ENCODE peak calls at places on chromosomes 2 and 18, in four cellular contexts. F is fibroblast of lung, K is uterus, T is H1. S is an unnamed sample.

GRCh38 chr2:25566694-25567093 is 106.7 kb downstream of the DTNB start:
- DNase-seq in F (peak; percentile 59), K (no peak), T (no peak), S (no peak)

GRCh38 chr2:71524476-71524875 is 71.1 kb downstream of the DYSF start:
- DNase-seq in K (no peak), T (no peak), F (no peak), S (no peak)

GRCh38 chr18:22084547-22084946 is 84.8 kb upstream of the GATA6 start:
- DNase-seq in K (no peak), T (no peak), F (peak; percentile 26), S (no peak)

GRCh38 chr18:46152436-46152807 is 48.2 kb downstream of the HAUS1 start:
- DNase-seq in F (peak; percentile 87), K (no peak), T (no peak), S (no peak)

GRCh38 chr2:164735309-164735919 is 106.2 kb downstream of the COBLL1 start:
- DNase-seq in K (no peak), T (no peak), F (peak; percentile 78), S (no peak)

GRCh38 chr18:72985686-72986085 is 117.9 kb upstream of the NETO1 start:
- DNase-seq in F (peak; percentile 37), K (no peak), T (no peak), S (no peak)

GRCh38 chr2:136765256-136765735 is at the start of gene THSD7B:
- DNase-seq in K (no peak), T (no peak), F (no peak), S (no peak)

GRCh38 chr18:62757399-62758010 is 42.2 kb downstream of the PHLPP1 start:
- DNase-seq in F (no peak), K (no peak), T (no peak), S (no peak)

GRCh38 chr2:185179783-185180182 is 558.8 kb upstream of the FSIP2 start:
- DNase-seq in K (no peak), T (no peak), F (no peak), S (no peak)

GRCh38 chr18:62287753-62288668 is 37.1 kb upstream of the TNFRSF11A start:
- DNase-seq in F (no peak), K (no peak), T (no peak), S (no peak)

GRCh38 chr2:112031473-112031872 is 23.6 kb upstream of the TMEM87B start:
- DNase-seq in T (no peak), K (peak; percentile 35), F (peak; percentile 29), S (no peak)

GRCh38 chr2:15909157-15909556 is 31.2 kb upstream of the MYCN start:
- DNase-seq in T (no peak), K (no peak), F (no peak), S (no peak)

GRCh38 chr2:161004379-161004778 is 155.8 kb upstream of the TANK start:
- DNase-seq in F (peak; percentile 8), T (no peak), K (no peak), S (no peak)

GRCh38 chr18:73962251-73962650 is 185.4 kb downstream of the FBXO15 start:
- DNase-seq in K (no peak), T (no peak), F (peak; percentile 83), S (no peak)

GRCh38 chr18:57909620-57910019 is 106.5 kb upstream of the ATP8B1 start:
- DNase-seq in K (no peak), F (peak; percentile 68), T (no peak), S (no peak)

GRCh38 chr2:154616659-154617058 is 81.8 kb upstream of the KCNJ3 start:
- DNase-seq in T (no peak), K (no peak), F (no peak), S (no peak)

GRCh38 chr2:1421731-1422130 is 8.5 kb downstream of the TPO start:
- DNase-seq in F (no peak), T (no peak), K (no peak), S (no peak)

GRCh38 chr2:69797235-69797634 is 32.2 kb upstream of the GMCL1 start:
- DNase-seq in T (no peak), K (no peak), F (no peak), S (no peak)

GRCh38 chr2:33372940-33373553 is 103.4 kb upstream of the RASGRP3 start:
- DNase-seq in F (peak; percentile 32), K (no peak), T (no peak), S (no peak)

DNA sequence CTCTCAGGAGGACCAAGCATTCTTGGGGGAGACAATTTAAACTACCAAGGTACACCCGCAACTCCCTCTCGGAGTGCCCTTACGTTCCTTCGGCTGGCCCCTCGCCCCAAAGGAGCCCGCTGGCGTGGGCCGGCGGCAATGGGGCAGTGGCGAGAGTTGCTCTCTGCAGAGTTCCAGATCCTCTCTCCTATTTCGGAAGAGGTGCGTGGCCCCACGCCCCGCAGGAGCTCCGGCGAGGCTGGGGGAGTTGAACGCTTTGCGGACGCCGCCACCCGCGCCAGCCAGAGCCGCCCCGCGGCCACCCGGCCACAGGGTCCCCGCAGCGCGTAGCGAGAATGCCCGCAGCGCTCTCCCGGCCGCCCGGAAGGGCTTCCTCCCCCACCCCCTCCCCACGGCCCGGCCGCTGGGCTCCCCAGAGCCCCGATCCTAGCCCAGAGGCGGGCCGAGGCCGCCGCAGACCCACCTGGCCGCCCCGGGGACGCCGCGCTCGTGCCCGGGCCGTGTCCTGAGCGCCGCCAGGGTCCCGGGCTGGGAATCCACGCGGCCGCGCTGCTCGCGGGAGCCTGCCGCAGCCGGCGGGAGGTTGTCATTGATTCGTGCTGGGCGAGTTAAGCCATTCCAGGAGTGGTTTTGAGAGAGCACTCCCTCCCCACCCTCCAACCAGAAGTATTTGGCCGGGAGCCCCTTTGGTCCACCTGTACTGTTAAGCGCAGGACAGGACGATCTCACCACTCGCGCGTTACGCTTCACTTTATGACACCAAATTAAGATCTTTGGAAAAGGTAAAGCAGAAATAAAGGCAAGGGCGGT is 206.3 kb upstream of the SMAD2 start:
- DNase-seq in T (no peak), F (no peak), K (peak; percentile 27), S (no peak)
- H3K4me3 ChIP-seq in T (peak overlapping the region; percentile 72), F (no peak overlapping the region), K (peak overlapping the region; percentile 77), S (peak overlapping the region; percentile 44)

GRCh38 chr2:102117488-102117887 is 25.1 kb upstream of the IL1R1 start:
- DNase-seq in K (no peak), T (no peak), F (no peak), S (no peak)

GRCh38 chr2:102114851-102115497 is 27.6 kb upstream of the IL1R1 start:
- DNase-seq in F (peak; percentile 90), K (no peak), T (no peak), S (no peak)

GRCh38 chr2:102114290-102114721 is 28.2 kb upstream of the IL1R1 start:
- DNase-seq in T (no peak), K (no peak), F (peak; percentile 100), S (no peak)

GRCh38 chr2:102119255-102119654 is 23.3 kb upstream of the IL1R1 start:
- DNase-seq in T (no peak), F (no peak), K (no peak), S (no peak)

GRCh38 chr2:102116675-102117471 is 25.7 kb upstream of the IL1R1 start:
- DNase-seq in F (peak; percentile 40), K (no peak), T (no peak), S (no peak)
- H3K27ac ChIP-seq in F (peak overlapping the region; percentile 55), K (no peak overlapping the region), T (no peak overlapping the region), S (no peak overlapping the region)

DNA sequence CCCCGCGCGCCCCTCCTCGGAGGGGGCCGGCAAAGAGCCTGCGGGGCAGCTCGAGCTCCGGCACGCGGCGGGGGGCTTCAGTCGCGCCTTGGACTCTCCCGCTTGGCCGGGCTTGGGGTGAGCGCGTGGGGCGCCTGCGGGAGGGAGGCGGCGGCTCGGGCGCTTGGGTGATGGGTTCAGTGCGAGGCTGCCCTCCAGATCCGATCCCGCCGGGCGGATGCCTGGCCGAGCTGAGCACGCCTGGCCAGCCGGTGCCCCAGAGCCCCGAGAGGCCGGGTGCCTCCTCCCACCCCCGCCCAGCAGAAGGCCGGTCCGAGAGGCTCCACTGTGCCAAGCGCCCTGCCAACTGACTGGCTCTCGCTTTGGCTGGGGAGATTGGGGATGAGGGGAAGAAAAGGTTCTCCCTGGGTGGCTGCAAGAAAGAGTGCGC is 276 bp upstream of the NXPH2 start:
- DNase-seq in K (no peak), F (no peak), T (no peak), S (no peak)
- H3K4me3 ChIP-seq in K (peak overlapping the region; percentile 29), F (no peak overlapping the region), T (peak overlapping the region; percentile 48), S (peak overlapping the region; percentile 14)

GRCh38 chr2:240899468-240899865 is 3.5 kb upstream of the MAB21L4 start:
- DNase-seq in F (no peak), T (no peak), K (no peak), S (no peak)

GRCh38 chr2:240898108-240898730 is 2.3 kb upstream of the MAB21L4 start:
- DNase-seq in K (no peak), T (no peak), F (no peak), S (no peak)

GRCh38 chr2:240900141-240900860 is 4.3 kb upstream of the MAB21L4 start:
- DNase-seq in F (no peak), K (no peak), T (no peak), S (no peak)

GRCh38 chr2:240896871-240897692 is 1.1 kb upstream of the MAB21L4 start:
- DNase-seq in K (no peak), F (no peak), T (no peak), S (no peak)

DNA sequence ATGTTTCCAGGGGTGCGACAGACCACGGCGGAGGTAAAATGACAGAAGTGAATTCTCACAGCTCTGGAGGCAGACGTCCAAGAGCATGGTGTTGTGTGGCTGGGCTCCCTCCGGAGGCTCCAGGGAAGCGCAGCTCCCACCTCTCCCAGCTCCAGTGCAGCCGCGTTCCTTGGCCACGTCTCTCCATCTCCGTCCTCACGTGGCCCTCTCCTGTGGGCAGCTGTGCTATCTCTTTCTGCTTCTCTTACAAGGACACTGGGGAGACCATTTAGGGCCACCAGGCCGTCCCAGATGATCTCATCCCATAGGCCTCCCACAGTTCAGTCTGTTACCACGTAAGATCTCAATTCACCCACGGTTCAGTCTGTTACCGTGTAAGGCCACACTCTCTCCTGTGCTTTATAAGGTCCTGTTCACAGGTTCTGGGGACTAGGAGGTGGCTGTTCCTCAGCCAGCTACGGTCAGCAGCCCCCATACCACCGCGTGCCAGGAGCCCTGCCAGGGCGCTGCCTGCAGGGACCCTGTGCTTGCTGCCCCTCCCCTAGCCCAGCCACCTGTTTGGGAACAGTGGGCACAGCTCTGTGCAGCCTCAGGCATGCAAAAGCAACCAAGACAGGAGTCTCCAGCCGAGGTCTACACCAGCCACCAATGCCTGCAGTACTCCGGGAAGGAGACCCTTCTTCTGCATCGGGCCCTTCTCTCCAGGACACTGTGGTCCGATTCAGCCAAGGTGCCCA is 2.9 kb upstream of the MAB21L4 start:
- DNase-seq in F (no peak), T (no peak), K (no peak), S (no peak)
- H3K27ac ChIP-seq in F (no peak overlapping the region), T (no peak overlapping the region), K (no peak overlapping the region), S (no peak overlapping the region)

GRCh38 chr2:196168181-196168580 is 3.2 kb downstream of the STK17B start:
- DNase-seq in K (no peak), T (no peak), F (peak; percentile 64), S (no peak)
- H3K4me3 ChIP-seq in K (no peak overlapping the region), T (no peak overlapping the region), F (peak overlapping the region; percentile 16), S (no peak overlapping the region)

S was measured in right atrium auricular region.